ENCODE peak calls at places on chromosomes 13 and 19, in ten cellular contexts. Z is K562, C is MM.1S, H is GM23338, Y is Karpas-422, A is GM23248, I is H9, O is fibroblast of lung, U is keratinocyte, D is mammary epithelial cell. W is an unnamed sample.

GRCh38 chr13:94268661-94269060 is 210.8 kb downstream of the DCT start:
- DNase-seq in Z (no peak), C (no peak), H (no peak), Y (no peak), A (peak; percentile 12), I (no peak), O (no peak), U (no peak), D (no peak), W (no peak)

GRCh38 chr19:7292950-7293794 is 1.0 kb downstream of the INSR start:
- DNase-seq in Z (no peak), C (peak; percentile 54), H (peak; percentile 39), Y (no peak), A (peak; percentile 48), I (peak; percentile 33), O (no peak), U (no peak), D (no peak), W (no peak)

GRCh38 chr13:27379694-27380596 is 44.5 kb upstream of the GTF3A start:
- DNase-seq in Z (peak; percentile 66), C (peak; percentile 6), H (peak; percentile 91), Y (peak; percentile 72), A (peak; percentile 78), I (peak; percentile 88), O (no peak), U (no peak), D (peak; percentile 49), W (peak; percentile 76)

GRCh38 chr19:29770653-29771052 is 41.1 kb upstream of the CCNE1 start:
- DNase-seq in Z (no peak), C (no peak), H (no peak), Y (no peak), A (no peak), I (no peak), O (no peak), U (no peak), D (no peak), W (no peak)

GRCh38 chr19:56538761-56539263 is at the start of gene ZFP28:
- DNase-seq in Z (no peak), C (no peak), H (peak; percentile 68), Y (no peak), A (no peak), I (peak; percentile 80), O (no peak), U (peak; percentile 13), D (no peak), W (peak; percentile 88)

GRCh38 chr19:36847968-36848367 is 2.7 kb upstream of the ZNF345 start:
- DNase-seq in Z (no peak), C (no peak), H (no peak), Y (no peak), A (no peak), I (no peak), O (no peak), U (no peak), D (no peak), W (no peak)

GRCh38 chr19:10625003-10625761 is at the start of gene SLC44A2:
- DNase-seq in Z (no peak), C (no peak), H (peak; percentile 94), Y (no peak), A (peak; percentile 86), I (peak; percentile 87), O (peak; percentile 62), U (no peak), D (peak; percentile 77), W (no peak)

GRCh38 chr19:40542197-40542859 is 34.3 kb upstream of the SHKBP1 start:
- DNase-seq in Z (no peak), C (no peak), H (no peak), Y (peak; percentile 35), A (peak; percentile 18), I (no peak), O (peak; percentile 96), U (no peak), D (no peak), W (no peak)

GRCh38 chr19:1240925-1241324 is 626 bp upstream of the ATP5F1D start:
- DNase-seq in Z (no peak), C (no peak), H (no peak), Y (no peak), A (no peak), I (no peak), O (no peak), U (no peak), D (no peak), W (no peak)

GRCh38 chr19:22625266-22626035 is 8.7 kb upstream of the ZNF492 start:
- DNase-seq in Z (no peak), C (no peak), H (no peak), Y (no peak), A (no peak), I (no peak), O (no peak), U (no peak), D (no peak), W (no peak)

GRCh38 chr19:54208784-54209057 is 8.1 kb downstream of the RPS9 start:
- DNase-seq in Z (peak; percentile 51), C (no peak), H (peak; percentile 38), Y (peak; percentile 71), A (no peak), I (no peak), O (peak; percentile 23), U (no peak), D (no peak), W (no peak)

GRCh38 chr13:62049992-62050391 is 634.3 kb upstream of the PCDH20 start:
- DNase-seq in Z (no peak), C (no peak), H (no peak), Y (no peak), A (no peak), I (no peak), O (no peak), U (no peak), D (no peak), W (no peak)

GRCh38 chr19:41861098-41861768 is 1.2 kb downstream of the RPS19 start:
- DNase-seq in Z (peak; percentile 35), C (no peak), H (no peak), Y (no peak), A (no peak), I (no peak), O (no peak), U (no peak), D (no peak), W (no peak)

GRCh38 chr13:102599451-102600012 is 2.7 kb downstream of the TPP2 start:
- DNase-seq in Z (no peak), C (no peak), H (no peak), Y (no peak), A (no peak), I (no peak), O (no peak), U (no peak), D (no peak), W (no peak)
- H3K79me2 ChIP-seq in Z (peaks cover 96% of the 10 kb centered on the region), C (peaks cover 93% of the 10 kb centered on the region), H (peaks cover 88% of the 10 kb centered on the region), Y (peaks cover 89% of the 10 kb centered on the region), A (peaks cover 92% of the 10 kb centered on the region), I (peaks cover 54% of the 10 kb centered on the region), O (peaks cover 76% of the 10 kb centered on the region), U (peaks cover 79% of the 10 kb centered on the region), D (peaks cover 92% of the 10 kb centered on the region), W (peaks cover 96% of the 10 kb centered on the region)

DNA sequence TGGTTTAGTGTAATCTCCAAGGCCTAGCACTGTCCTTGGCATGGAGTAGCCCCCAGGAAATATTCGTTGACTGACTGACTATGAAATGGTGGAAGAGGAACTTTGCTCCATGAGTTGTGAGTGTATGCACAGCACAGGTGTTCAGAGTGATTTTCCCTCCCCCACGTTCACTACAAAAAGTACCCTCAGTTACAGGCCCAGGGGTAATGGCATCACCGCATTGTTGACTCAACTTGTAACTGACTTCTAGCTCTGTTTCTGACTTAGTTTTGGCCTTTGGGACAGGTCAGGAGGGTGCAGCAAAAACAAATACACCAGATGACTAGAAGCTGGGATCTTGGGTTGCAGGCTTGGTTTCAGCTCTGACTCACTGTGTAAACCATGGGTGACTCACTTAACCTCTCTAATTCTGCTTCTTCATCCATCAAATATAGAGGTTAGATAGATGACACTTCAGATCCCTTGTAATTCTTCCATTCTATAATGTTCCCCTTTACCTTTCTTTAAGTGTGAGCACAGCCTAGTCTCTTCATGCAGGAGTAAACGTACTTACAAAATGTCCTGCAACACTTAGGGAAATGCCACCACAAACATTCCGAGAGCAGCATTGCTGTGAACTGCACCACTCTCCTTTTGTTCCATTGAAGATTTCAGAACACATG is 229.8 kb downstream of the KCNRG start:
- DNase-seq in Z (peak; percentile 74), C (no peak), H (no peak), Y (peak; percentile 56), A (peak; percentile 88), I (no peak), O (peak; percentile 94), U (no peak), D (peak; percentile 97), W (no peak)
- H3K27ac ChIP-seq in Z (peak overlapping the region; percentile 82), C (no peak overlapping the region), H (no peak overlapping the region), Y (no peak overlapping the region), A (no peak overlapping the region), I (no peak overlapping the region), O (no peak overlapping the region), U (no peak overlapping the region), D (no peak overlapping the region), W (no peak overlapping the region)

GRCh38 chr19:45442408-45442926 is 18.8 kb upstream of the ERCC1 start:
- DNase-seq in Z (no peak), C (no peak), H (no peak), Y (no peak), A (no peak), I (no peak), O (no peak), U (no peak), D (no peak), W (no peak)

GRCh38 chr19:45439569-45440258 is 16.0 kb upstream of the ERCC1 start:
- DNase-seq in Z (peak; percentile 96), C (peak; percentile 73), H (peak; percentile 76), Y (peak; percentile 96), A (peak; percentile 92), I (peak; percentile 77), O (peak; percentile 78), U (no peak), D (peak; percentile 63), W (peak; percentile 79)

GRCh38 chr19:45439190-45439568 is 15.5 kb upstream of the ERCC1 start:
- DNase-seq in Z (no peak), C (no peak), H (no peak), Y (no peak), A (no peak), I (no peak), O (no peak), U (no peak), D (no peak), W (no peak)

GRCh38 chr19:45440873-45441654 is 17.3 kb upstream of the ERCC1 start:
- DNase-seq in Z (peak; percentile 79), C (no peak), H (peak; percentile 49), Y (no peak), A (peak; percentile 66), I (peak; percentile 72), O (no peak), U (no peak), D (peak; percentile 18), W (no peak)

GRCh38 chr19:45440259-45440638 is 16.5 kb upstream of the ERCC1 start:
- DNase-seq in Z (peak; percentile 32), C (no peak), H (peak; percentile 27), Y (peak; percentile 58), A (no peak), I (no peak), O (no peak), U (no peak), D (no peak), W (no peak)
- H2AFZ ChIP-seq in Z (peak overlapping the region; percentile 91), C (peak overlapping the region; percentile 11), H (peak overlapping the region; percentile 96), Y (peak overlapping the region; percentile 69), A (peak overlapping the region; percentile 74), I (no peak overlapping the region), O (peak overlapping the region; percentile 63), U (peak overlapping the region; percentile 37), D (peak overlapping the region; percentile 80), W (peak overlapping the region; percentile 54)

DNA sequence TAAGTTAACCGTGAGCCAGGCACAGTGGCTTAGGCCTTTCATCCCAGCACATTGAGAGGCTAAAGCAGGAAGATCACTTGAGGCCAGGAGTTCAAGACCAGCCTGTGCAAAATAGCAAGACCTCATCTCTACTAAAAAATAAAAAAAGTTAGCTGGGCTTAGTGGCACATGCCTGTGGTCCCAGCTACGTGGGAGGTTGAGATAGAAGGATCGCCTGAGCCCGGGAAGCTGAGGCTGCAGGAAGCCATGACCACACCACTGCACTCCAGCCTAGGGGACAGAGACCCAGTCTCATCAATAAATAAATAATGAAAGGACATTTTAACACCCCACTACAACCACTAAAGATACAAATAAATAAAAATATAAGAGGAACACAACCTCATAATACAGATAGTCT is 21.6 kb downstream of the LSM14A start:
- DNase-seq in Z (no peak), C (no peak), H (no peak), Y (no peak), A (no peak), I (no peak), O (no peak), U (no peak), D (no peak), W (no peak)
- H3K79me2 ChIP-seq in Z (peaks cover 60% of the 10 kb centered on the region), C (peaks cover 83% of the 10 kb centered on the region), H (peaks cover 74% of the 10 kb centered on the region), Y (peaks cover 87% of the 10 kb centered on the region), A (peaks cover 98% of the 10 kb centered on the region), I (peaks cover 24% of the 10 kb centered on the region), O (peaks cover 49% of the 10 kb centered on the region), U (peaks cover 59% of the 10 kb centered on the region), D (peaks cover 70% of the 10 kb centered on the region), W (peaks cover 57% of the 10 kb centered on the region)